ENCODE peak calls at places on chromosomes 13 and 19, in four cellular contexts. One of them, this sample, is unnamed. For H3K27me3, the result is how much of the 10 kb centered on the place peaks cover.

GRCh38 chr13:45541806-45542205 is 73.7 kb downstream of the ERICH6B start:
- DNase-seq in cardiac muscle cell: no peak
- DNase-seq in heart right ventricle: no peak
- DNase-seq in GM23248: no peak
- DNase-seq in this sample: no peak

GRCh38 chr13:26601669-26602068 is 44.2 kb downstream of the WASF3 start:
- DNase-seq in cardiac muscle cell: no peak
- DNase-seq in heart right ventricle: no peak
- DNase-seq in GM23248: peak
- DNase-seq in this sample: peak

GRCh38 chr19:41248895-41249294 is 15.3 kb upstream of the HNRNPUL1 start:
- DNase-seq in cardiac muscle cell: no peak
- DNase-seq in heart right ventricle: no peak
- DNase-seq in GM23248: peak
- DNase-seq in this sample: no peak

GRCh38 chr13:102261809-102262208 is 140.0 kb downstream of the FGF14 start:
- DNase-seq in cardiac muscle cell: no peak
- DNase-seq in heart right ventricle: no peak
- DNase-seq in GM23248: no peak
- DNase-seq in this sample: no peak

GRCh38 chr13:44989941-44990340 is 603 bp downstream of the GPALPP1 start:
- DNase-seq in cardiac muscle cell: peak
- DNase-seq in heart right ventricle: no peak
- DNase-seq in GM23248: peak
- DNase-seq in this sample: no peak

GRCh38 chr19:44604241-44604640 is 9.1 kb upstream of the IGSF23 start:
- DNase-seq in cardiac muscle cell: no peak
- DNase-seq in heart right ventricle: no peak
- DNase-seq in GM23248: no peak
- DNase-seq in this sample: no peak

GRCh38 chr13:39132286-39132685 is 94.0 kb downstream of the NHLRC3 start:
- DNase-seq in cardiac muscle cell: no peak
- DNase-seq in heart right ventricle: no peak
- DNase-seq in GM23248: peak
- DNase-seq in this sample: no peak

GRCh38 chr13:75687145-75687763 is 51.1 kb downstream of the LMO7 start:
- DNase-seq in cardiac muscle cell: peak
- DNase-seq in heart right ventricle: no peak
- DNase-seq in GM23248: peak
- DNase-seq in this sample: no peak

GRCh38 chr19:5337126-5337525 is 3.5 kb downstream of the PTPRS start:
- DNase-seq in cardiac muscle cell: no peak
- DNase-seq in heart right ventricle: no peak
- DNase-seq in GM23248: no peak
- DNase-seq in this sample: no peak

GRCh38 chr13:33934343-33934742 is 116.4 kb downstream of the RFC3 start:
- DNase-seq in cardiac muscle cell: no peak
- DNase-seq in heart right ventricle: no peak
- DNase-seq in GM23248: no peak
- DNase-seq in this sample: no peak

GRCh38 chr19:55552620-55553019 is 7.3 kb upstream of the SBK3 start:
- DNase-seq in cardiac muscle cell: no peak
- DNase-seq in heart right ventricle: no peak
- DNase-seq in GM23248: peak
- DNase-seq in this sample: no peak

GRCh38 chr13:89950225-89950624 is 1397.3 kb upstream of the MIR17HG start:
- DNase-seq in cardiac muscle cell: no peak
- DNase-seq in heart right ventricle: no peak
- DNase-seq in GM23248: no peak
- DNase-seq in this sample: no peak

GRCh38 chr19:18929311-18929710 is 9.8 kb downstream of the DDX49 start:
- DNase-seq in cardiac muscle cell: no peak
- DNase-seq in heart right ventricle: no peak
- DNase-seq in GM23248: no peak
- DNase-seq in this sample: no peak

GRCh38 chr19:18928018-18928805 is 8.7 kb downstream of the DDX49 start:
- DNase-seq in cardiac muscle cell: no peak
- DNase-seq in heart right ventricle: no peak
- DNase-seq in GM23248: no peak
- DNase-seq in this sample: no peak

GRCh38 chr19:18932216-18932841 is 8.7 kb downstream of the HOMER3 start:
- DNase-seq in cardiac muscle cell: peak
- DNase-seq in heart right ventricle: peak
- DNase-seq in GM23248: peak
- DNase-seq in this sample: peak

GRCh38 chr19:18933297-18933696 is 7.7 kb downstream of the HOMER3 start:
- DNase-seq in cardiac muscle cell: no peak
- DNase-seq in heart right ventricle: no peak
- DNase-seq in GM23248: no peak
- DNase-seq in this sample: no peak

GRCh38 chr19:18931316-18932162 is 9.5 kb downstream of the HOMER3 start:
- DNase-seq in cardiac muscle cell: no peak
- DNase-seq in heart right ventricle: no peak
- DNase-seq in GM23248: no peak
- DNase-seq in this sample: no peak
- H3K27ac ChIP-seq in cardiac muscle cell: no peak
- H3K27ac ChIP-seq in heart right ventricle: no peak
- H3K27ac ChIP-seq in GM23248: no peak
- H3K27ac ChIP-seq in this sample: no peak

GRCh38 chr19:49809155-49809986 is 3.7 kb downstream of the FUZ start:
- DNase-seq in cardiac muscle cell: peak
- DNase-seq in heart right ventricle: peak
- DNase-seq in GM23248: peak
- DNase-seq in this sample: peak

GRCh38 chr19:49807174-49807830 is 5.8 kb downstream of the FUZ start:
- DNase-seq in cardiac muscle cell: no peak
- DNase-seq in heart right ventricle: no peak
- DNase-seq in GM23248: no peak
- DNase-seq in this sample: no peak

GRCh38 chr19:49806613-49806946 is 6.5 kb downstream of the FUZ start:
- DNase-seq in cardiac muscle cell: no peak
- DNase-seq in heart right ventricle: no peak
- DNase-seq in GM23248: no peak
- DNase-seq in this sample: no peak

GRCh38 chr19:49808762-49809154 is 4.3 kb downstream of the FUZ start:
- DNase-seq in cardiac muscle cell: peak
- DNase-seq in heart right ventricle: peak
- DNase-seq in GM23248: peak
- DNase-seq in this sample: peak

DNA sequence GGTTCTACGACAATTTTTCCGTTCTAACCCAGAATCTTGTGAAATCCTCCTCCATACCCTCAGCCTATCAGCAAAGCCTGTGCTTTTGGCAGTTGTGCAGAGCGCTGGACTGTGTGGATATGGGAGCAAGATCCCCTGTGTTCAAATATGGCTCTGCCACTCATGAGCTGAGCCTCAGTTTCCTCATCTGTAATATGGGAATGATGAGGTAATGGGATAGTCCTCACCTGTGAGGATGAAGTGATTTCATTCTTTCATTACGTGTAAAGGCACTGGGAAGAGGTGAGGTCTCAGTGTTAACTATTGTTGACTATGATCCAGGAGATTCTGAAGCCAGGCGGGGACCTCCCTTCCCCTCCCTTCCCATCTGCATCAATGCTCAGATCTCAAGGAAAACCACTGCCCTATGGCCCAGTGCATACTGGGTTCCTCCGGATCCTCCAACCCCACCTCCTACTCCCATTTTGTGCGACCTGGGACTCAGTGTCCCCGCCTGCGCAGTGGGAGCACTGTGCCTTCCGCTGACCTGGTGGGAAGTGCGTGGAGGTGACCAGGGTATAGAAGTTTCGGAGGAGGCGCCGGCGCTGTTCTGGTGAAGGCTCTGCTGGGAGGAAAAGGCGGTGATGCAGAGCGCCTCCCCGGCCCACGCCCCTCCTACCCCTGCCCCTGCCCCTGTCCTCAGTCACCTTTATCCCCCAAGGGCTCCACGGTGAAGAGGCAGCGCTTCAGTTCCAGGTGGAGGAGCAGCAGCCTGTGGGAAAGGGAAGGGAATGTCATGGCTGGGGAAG is 5.0 kb downstream of the FUZ start:
- DNase-seq in cardiac muscle cell: no peak
- DNase-seq in heart right ventricle: no peak
- DNase-seq in GM23248: no peak
- DNase-seq in this sample: no peak
- H3K4me3 ChIP-seq in cardiac muscle cell: no peak
- H3K4me3 ChIP-seq in heart right ventricle: peak
- H3K4me3 ChIP-seq in GM23248: peak
- H3K4me3 ChIP-seq in this sample: peak

DNA sequence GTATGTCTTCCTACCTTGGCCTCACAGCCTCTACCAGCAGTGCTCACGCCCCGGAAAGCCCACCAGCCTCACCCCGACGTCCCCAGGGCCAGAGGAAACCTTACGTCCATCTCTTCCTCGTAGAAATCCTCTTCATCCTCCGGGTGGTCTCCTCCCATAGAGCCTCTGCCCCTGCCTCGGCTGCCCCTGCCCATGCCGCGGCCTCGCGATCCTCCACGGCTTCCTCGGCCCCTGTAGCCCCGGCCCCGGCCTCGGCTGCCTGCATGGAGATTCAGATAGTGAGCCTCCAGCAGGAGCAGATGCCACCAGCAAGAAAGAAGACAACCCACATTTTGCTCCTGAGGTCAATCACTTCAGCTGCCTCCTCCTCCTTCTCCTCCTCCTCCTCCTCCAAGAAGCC is 27.3 kb downstream of the ZC3H4 start:
- DNase-seq in cardiac muscle cell: no peak
- DNase-seq in heart right ventricle: no peak
- DNase-seq in GM23248: no peak
- DNase-seq in this sample: no peak
- H3K27me3 ChIP-seq in cardiac muscle cell: under half
- H3K27me3 ChIP-seq in heart right ventricle: under half
- H3K27me3 ChIP-seq in GM23248: under half
- H3K27me3 ChIP-seq in this sample: under half

DNA sequence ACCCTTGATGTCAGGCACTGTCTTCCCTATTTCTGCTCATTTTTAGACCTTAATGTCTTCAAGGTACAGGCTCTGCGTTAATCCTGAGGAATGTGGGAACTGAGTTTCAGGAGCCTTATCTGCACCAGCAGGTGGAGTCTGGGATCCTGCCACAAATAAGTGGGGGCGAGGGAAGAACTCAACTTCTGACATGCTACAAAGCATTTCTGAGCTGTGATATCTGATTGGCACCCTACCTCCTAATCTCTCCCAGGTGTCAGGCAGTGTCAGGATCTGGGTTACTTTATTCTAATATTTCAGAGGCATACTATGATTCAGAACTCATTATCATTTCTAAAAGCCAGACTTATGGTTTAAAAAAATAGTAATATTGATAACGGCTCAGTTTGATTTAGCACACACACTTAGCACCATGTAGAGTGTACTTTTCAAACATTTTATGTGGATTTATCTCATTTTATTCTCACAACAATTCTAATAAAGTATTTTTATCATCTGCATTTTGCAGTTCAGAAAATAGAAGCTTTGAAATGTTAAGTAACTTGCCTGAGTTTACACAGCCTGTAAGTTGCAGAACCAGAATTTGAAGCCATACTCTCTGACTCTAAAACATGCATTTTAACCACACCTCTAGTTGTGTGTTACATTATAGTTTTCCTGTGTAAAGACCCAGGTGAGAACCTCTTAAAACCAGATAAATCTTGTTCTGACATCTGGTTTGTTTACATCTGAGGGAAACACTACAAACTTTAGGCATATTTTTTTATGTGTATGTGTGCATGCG is 358.6 kb downstream of the TDRD3 start:
- DNase-seq in cardiac muscle cell: peak
- DNase-seq in heart right ventricle: no peak
- DNase-seq in GM23248: no peak
- DNase-seq in this sample: no peak
- H3K27ac ChIP-seq in cardiac muscle cell: peak
- H3K27ac ChIP-seq in heart right ventricle: no peak
- H3K27ac ChIP-seq in GM23248: no peak
- H3K27ac ChIP-seq in this sample: no peak

This sample was measured in dorsolateral prefrontal cortex.